ENCODE peak calls at places on chromosomes 6 and 20, in ten cellular contexts. One of them, this sample, is unnamed.

GRCh38 chr6:44072959-44073611 is 54.2 kb downstream of the MRPL14 start:
- DNase-seq in substantia nigra: no peak
- DNase-seq in T-helper 1 cell: peak; percentile 56
- DNase-seq in astrocyte of the spinal cord: peak; percentile 79
- DNase-seq in NCI-H1930: no peak
- DNase-seq in HCEC 1CT: peak; percentile 85
- DNase-seq in RPMI8226: peak; percentile 93
- DNase-seq in stimulated activated CD4-positive, alpha-beta T cell treated with anti-CD3 and anti-CD28 coated beads, TNF-alpha, amount 100 ng/mL, for 1 hour: peak; percentile 23
- DNase-seq in neural crest cell: peak; percentile 74
- DNase-seq in bronchial epithelial cell: peak; percentile 67
- DNase-seq in this sample: peak; percentile 61

GRCh38 chr6:168385380-168385779 is 55.6 kb upstream of the SMOC2 start:
- DNase-seq in substantia nigra: no peak
- DNase-seq in NCI-H1930: no peak
- DNase-seq in neural crest cell: no peak
- DNase-seq in bronchial epithelial cell: no peak
- DNase-seq in HCEC 1CT: no peak
- DNase-seq in stimulated activated CD4-positive, alpha-beta T cell treated with anti-CD3 and anti-CD28 coated beads, TNF-alpha, amount 100 ng/mL, for 1 hour: no peak
- DNase-seq in T-helper 1 cell: no peak
- DNase-seq in astrocyte of the spinal cord: no peak
- DNase-seq in RPMI8226: no peak
- DNase-seq in this sample: no peak

GRCh38 chr6:54717849-54718455 is 128.6 kb upstream of the FAM83B start:
- DNase-seq in stimulated activated CD4-positive, alpha-beta T cell treated with anti-CD3 and anti-CD28 coated beads, TNF-alpha, amount 100 ng/mL, for 1 hour: no peak
- DNase-seq in neural crest cell: peak; percentile 59
- DNase-seq in HCEC 1CT: peak; percentile 20
- DNase-seq in substantia nigra: peak; percentile 23
- DNase-seq in astrocyte of the spinal cord: peak; percentile 50
- DNase-seq in RPMI8226: peak; percentile 73
- DNase-seq in bronchial epithelial cell: peak; percentile 86
- DNase-seq in T-helper 1 cell: peak; percentile 18
- DNase-seq in NCI-H1930: peak; percentile 72
- DNase-seq in this sample: peak; percentile 31

GRCh38 chr6:36834576-36835293 is 4.5 kb downstream of the CPNE5 start:
- DNase-seq in HCEC 1CT: no peak
- DNase-seq in astrocyte of the spinal cord: no peak
- DNase-seq in neural crest cell: no peak
- DNase-seq in substantia nigra: no peak
- DNase-seq in stimulated activated CD4-positive, alpha-beta T cell treated with anti-CD3 and anti-CD28 coated beads, TNF-alpha, amount 100 ng/mL, for 1 hour: no peak
- DNase-seq in RPMI8226: no peak
- DNase-seq in bronchial epithelial cell: no peak
- DNase-seq in NCI-H1930: no peak
- DNase-seq in T-helper 1 cell: no peak
- DNase-seq in this sample: no peak

GRCh38 chr6:45619211-45619760 is 241.6 kb upstream of the SUPT3H start:
- DNase-seq in stimulated activated CD4-positive, alpha-beta T cell treated with anti-CD3 and anti-CD28 coated beads, TNF-alpha, amount 100 ng/mL, for 1 hour: no peak
- DNase-seq in substantia nigra: no peak
- DNase-seq in HCEC 1CT: no peak
- DNase-seq in neural crest cell: no peak
- DNase-seq in bronchial epithelial cell: no peak
- DNase-seq in T-helper 1 cell: no peak
- DNase-seq in NCI-H1930: no peak
- DNase-seq in RPMI8226: peak; percentile 23
- DNase-seq in astrocyte of the spinal cord: peak; percentile 32
- DNase-seq in this sample: peak; percentile 81

GRCh38 chr6:90885611-90886056 is 298.8 kb upstream of the MAP3K7 start:
- DNase-seq in neural crest cell: no peak
- DNase-seq in NCI-H1930: no peak
- DNase-seq in T-helper 1 cell: no peak
- DNase-seq in astrocyte of the spinal cord: peak; percentile 54
- DNase-seq in substantia nigra: no peak
- DNase-seq in HCEC 1CT: no peak
- DNase-seq in stimulated activated CD4-positive, alpha-beta T cell treated with anti-CD3 and anti-CD28 coated beads, TNF-alpha, amount 100 ng/mL, for 1 hour: no peak
- DNase-seq in RPMI8226: no peak
- DNase-seq in bronchial epithelial cell: no peak
- DNase-seq in this sample: no peak

GRCh38 chr20:51545515-51545914 is 3.0 kb upstream of the NFATC2 start:
- DNase-seq in bronchial epithelial cell: no peak
- DNase-seq in RPMI8226: no peak
- DNase-seq in NCI-H1930: no peak
- DNase-seq in neural crest cell: no peak
- DNase-seq in T-helper 1 cell: no peak
- DNase-seq in astrocyte of the spinal cord: no peak
- DNase-seq in stimulated activated CD4-positive, alpha-beta T cell treated with anti-CD3 and anti-CD28 coated beads, TNF-alpha, amount 100 ng/mL, for 1 hour: no peak
- DNase-seq in substantia nigra: no peak
- DNase-seq in HCEC 1CT: no peak
- DNase-seq in this sample: no peak

GRCh38 chr6:39203804-39204495 is 25.3 kb downstream of the KCNK5 start:
- DNase-seq in NCI-H1930: no peak
- DNase-seq in astrocyte of the spinal cord: no peak
- DNase-seq in RPMI8226: no peak
- DNase-seq in substantia nigra: no peak
- DNase-seq in neural crest cell: no peak
- DNase-seq in HCEC 1CT: no peak
- DNase-seq in stimulated activated CD4-positive, alpha-beta T cell treated with anti-CD3 and anti-CD28 coated beads, TNF-alpha, amount 100 ng/mL, for 1 hour: no peak
- DNase-seq in bronchial epithelial cell: peak; percentile 62
- DNase-seq in T-helper 1 cell: no peak
- DNase-seq in this sample: no peak

GRCh38 chr20:40274912-40275654 is 414.0 kb downstream of the MAFB start:
- DNase-seq in HCEC 1CT: no peak
- DNase-seq in stimulated activated CD4-positive, alpha-beta T cell treated with anti-CD3 and anti-CD28 coated beads, TNF-alpha, amount 100 ng/mL, for 1 hour: no peak
- DNase-seq in substantia nigra: no peak
- DNase-seq in astrocyte of the spinal cord: no peak
- DNase-seq in NCI-H1930: no peak
- DNase-seq in T-helper 1 cell: no peak
- DNase-seq in RPMI8226: no peak
- DNase-seq in neural crest cell: no peak
- DNase-seq in bronchial epithelial cell: no peak
- DNase-seq in this sample: no peak

GRCh38 chr6:121645100-121645745 is 209.8 kb downstream of the GJA1 start:
- DNase-seq in NCI-H1930: no peak
- DNase-seq in stimulated activated CD4-positive, alpha-beta T cell treated with anti-CD3 and anti-CD28 coated beads, TNF-alpha, amount 100 ng/mL, for 1 hour: no peak
- DNase-seq in neural crest cell: no peak
- DNase-seq in T-helper 1 cell: no peak
- DNase-seq in bronchial epithelial cell: no peak
- DNase-seq in RPMI8226: no peak
- DNase-seq in HCEC 1CT: peak; percentile 16
- DNase-seq in astrocyte of the spinal cord: peak; percentile 75
- DNase-seq in substantia nigra: no peak
- DNase-seq in this sample: peak; percentile 9

GRCh38 chr6:10309826-10310405 is 105.0 kb downstream of the TFAP2A start:
- DNase-seq in bronchial epithelial cell: no peak
- DNase-seq in substantia nigra: no peak
- DNase-seq in T-helper 1 cell: no peak
- DNase-seq in NCI-H1930: peak; percentile 62
- DNase-seq in astrocyte of the spinal cord: no peak
- DNase-seq in stimulated activated CD4-positive, alpha-beta T cell treated with anti-CD3 and anti-CD28 coated beads, TNF-alpha, amount 100 ng/mL, for 1 hour: no peak
- DNase-seq in neural crest cell: no peak
- DNase-seq in RPMI8226: no peak
- DNase-seq in HCEC 1CT: no peak
- DNase-seq in this sample: no peak